ENCODE peak calls at places on chromosomes 1 and 21, in nine cellular contexts. U is A549, H is iPS DF 6.9, S is HCT116, R is aorta, L is IMR-90, K is ascending aorta, M is ovary, J is endodermal cell. W is an unnamed sample. For H3K4me1, the result is how much of the 10 kb centered on the place peaks cover.

GRCh38 chr1:46137901-46138300 is 5.5 kb upstream of the PIK3R3 start:
- DNase-seq in U (no peak), H (no peak), S (no peak), R (no peak), L (peak), K (no peak), M (no peak), J (no peak), W (no peak)

GRCh38 chr1:192724670-192725069 is 84.2 kb upstream of the RGS2 start:
- DNase-seq in U (no peak), H (no peak), S (no peak), R (no peak), L (peak), K (no peak), M (no peak), J (no peak), W (no peak)

GRCh38 chr1:85361106-85361505 is 84.7 kb upstream of the BCL10 start:
- DNase-seq in U (no peak), H (no peak), S (no peak), R (peak), L (peak), K (no peak), M (no peak), J (no peak), W (peak)

GRCh38 chr1:64861611-64862010 is 104.7 kb downstream of the JAK1 start:
- DNase-seq in U (peak), H (peak), S (no peak), R (no peak), L (peak), K (no peak), M (no peak), J (peak), W (no peak)

GRCh38 chr1:41512701-41513387 is 28.4 kb upstream of the EDN2 start:
- DNase-seq in U (no peak), H (no peak), S (no peak), R (no peak), L (no peak), K (no peak), M (no peak), J (no peak), W (no peak)

GRCh38 chr1:2466834-2467554 is 9.1 kb upstream of the PLCH2 start:
- DNase-seq in U (no peak), H (no peak), S (no peak), R (no peak), L (no peak), K (no peak), M (no peak), J (peak), W (no peak)

GRCh38 chr21:34878501-34878900 is 170.6 kb downstream of the RUNX1 start:
- DNase-seq in U (peak), H (no peak), S (no peak), R (no peak), L (no peak), K (no peak), M (no peak), J (no peak), W (no peak)

GRCh38 chr1:2294033-2294640 is 66.0 kb downstream of the SKI start:
- DNase-seq in U (no peak), H (no peak), S (no peak), R (no peak), L (peak), K (no peak), M (no peak), J (no peak), W (no peak)

GRCh38 chr1:244224487-244225430 is 173.7 kb downstream of the ZBTB18 start:
- DNase-seq in U (no peak), H (no peak), S (no peak), R (peak), L (no peak), K (peak), M (no peak), J (no peak), W (no peak)

GRCh38 chr1:42013881-42014470 is 95.3 kb upstream of the HIVEP3 start:
- DNase-seq in U (no peak), H (no peak), S (no peak), R (no peak), L (no peak), K (no peak), M (no peak), J (no peak), W (no peak)

GRCh38 chr21:23131177-23131576 is 2133.0 kb downstream of the NCAM2 start:
- DNase-seq in U (no peak), H (no peak), S (no peak), R (no peak), L (no peak), K (no peak), M (no peak), J (no peak), W (no peak)

GRCh38 chr1:218436997-218437396 is 91.9 kb downstream of the TGFB2 start:
- DNase-seq in U (no peak), H (no peak), S (no peak), R (no peak), L (no peak), K (no peak), M (no peak), J (no peak), W (no peak)

GRCh38 chr1:172727956-172728603 is 69.2 kb downstream of the FASLG start:
- DNase-seq in U (peak), H (peak), S (peak), R (no peak), L (peak), K (no peak), M (no peak), J (peak), W (no peak)

GRCh38 chr1:155858805-155859233 is 548 bp upstream of the SYT11 start:
- DNase-seq in U (no peak), H (no peak), S (no peak), R (no peak), L (no peak), K (no peak), M (peak), J (no peak), W (peak)

GRCh38 chr1:12615916-12616708 is 1.9 kb downstream of the DHRS3 start:
- DNase-seq in U (peak), H (no peak), S (no peak), R (peak), L (peak), K (peak), M (no peak), J (peak), W (peak)

GRCh38 chr1:27873671-27874384 is 1.5 kb downstream of the THEMIS2 start:
- DNase-seq in U (no peak), H (no peak), S (no peak), R (no peak), L (no peak), K (no peak), M (no peak), J (no peak), W (no peak)

GRCh38 chr1:41268154-41268770 is 26.2 kb upstream of the SCMH1 start:
- DNase-seq in U (peak), H (peak), S (peak), R (peak), L (peak), K (no peak), M (peak), J (peak), W (peak)

GRCh38 chr1:6459850-6460265 is 6.1 kb downstream of the TNFRSF25 start:
- DNase-seq in U (no peak), H (no peak), S (no peak), R (no peak), L (no peak), K (no peak), M (no peak), J (no peak), W (no peak)

GRCh38 chr1:115630342-115630741 is 11.4 kb upstream of the VANGL1 start:
- DNase-seq in U (no peak), H (no peak), S (no peak), R (no peak), L (no peak), K (no peak), M (no peak), J (peak), W (no peak)

GRCh38 chr1:70353641-70354331 is 736 bp downstream of the ANKRD13C start:
- DNase-seq in U (no peak), H (no peak), S (no peak), R (no peak), L (peak), K (no peak), M (no peak), J (no peak), W (peak)

GRCh38 chr1:117795190-117795589 is 134.2 kb downstream of the GDAP2 start:
- DNase-seq in U (no peak), H (no peak), S (no peak), R (no peak), L (peak), K (no peak), M (no peak), J (no peak), W (no peak)

GRCh38 chr1:44842763-44843655 is at the start of gene PTCH2:
- DNase-seq in U (peak), H (no peak), S (no peak), R (peak), L (peak), K (no peak), M (peak), J (peak), W (peak)

GRCh38 chr1:1876335-1876935 is 14.5 kb downstream of the GNB1 start:
- DNase-seq in U (no peak), H (no peak), S (no peak), R (peak), L (peak), K (no peak), M (no peak), J (no peak), W (no peak)

GRCh38 chr1:34746785-34747637 is 7.8 kb upstream of the GJB5 start:
- DNase-seq in U (no peak), H (no peak), S (no peak), R (no peak), L (no peak), K (no peak), M (no peak), J (peak), W (no peak)

GRCh38 chr1:71222668-71223067 is 141.8 kb upstream of the ZRANB2 start:
- DNase-seq in U (no peak), H (no peak), S (no peak), R (no peak), L (no peak), K (no peak), M (no peak), J (no peak), W (no peak)

GRCh38 chr1:228471762-228472398 is 15.3 kb upstream of the RNF187 start:
- DNase-seq in U (peak), H (no peak), S (peak), R (no peak), L (peak), K (no peak), M (no peak), J (no peak), W (no peak)

GRCh38 chr1:196115641-196116040 is 492.6 kb downstream of the KCNT2 start:
- DNase-seq in U (no peak), H (no peak), S (no peak), R (peak), L (peak), K (peak), M (no peak), J (peak), W (no peak)

GRCh38 chr1:19307804-19308508 is 4.0 kb downstream of the AKR7A2 start:
- DNase-seq in U (no peak), H (no peak), S (no peak), R (no peak), L (no peak), K (no peak), M (no peak), J (no peak), W (no peak)

GRCh38 chr1:209260146-209260545 is 323.4 kb upstream of the CAMK1G start:
- DNase-seq in U (no peak), H (no peak), S (no peak), R (no peak), L (no peak), K (no peak), M (no peak), J (no peak), W (no peak)

GRCh38 chr1:233113009-233113712 is 162.8 kb downstream of the NTPCR start:
- DNase-seq in U (peak), H (peak), S (peak), R (peak), L (peak), K (peak), M (peak), J (peak), W (peak)

GRCh38 chr1:91944087-91944486 is 5.1 kb upstream of the BRDT start:
- DNase-seq in U (no peak), H (no peak), S (no peak), R (no peak), L (no peak), K (no peak), M (no peak), J (peak), W (no peak)

GRCh38 chr21:38340131-38340530 is 83.3 kb downstream of the KCNJ15 start:
- DNase-seq in U (no peak), H (no peak), S (no peak), R (no peak), L (no peak), K (no peak), M (no peak), J (no peak), W (no peak)

GRCh38 chr21:38733973-38734546 is 71.7 kb upstream of the ETS2 start:
- DNase-seq in U (peak), H (no peak), S (peak), R (peak), L (peak), K (peak), M (peak), J (peak), W (peak)

GRCh38 chr1:32549601-32550000 is 10.4 kb downstream of the ZBTB8A start:
- DNase-seq in U (no peak), H (no peak), S (no peak), R (no peak), L (no peak), K (no peak), M (no peak), J (no peak), W (no peak)

GRCh38 chr1:19091539-19091938 is 118.5 kb downstream of the UBR4 start:
- DNase-seq in U (no peak), H (no peak), S (no peak), R (no peak), L (peak), K (no peak), M (no peak), J (no peak), W (no peak)

GRCh38 chr1:214859647-214860046 is 222.9 kb upstream of the KCNK2 start:
- DNase-seq in U (no peak), H (no peak), S (no peak), R (no peak), L (no peak), K (no peak), M (no peak), J (no peak), W (no peak)

GRCh38 chr1:10781137-10781536 is 15.3 kb downstream of the CASZ1 start:
- DNase-seq in U (no peak), H (no peak), S (no peak), R (no peak), L (no peak), K (no peak), M (no peak), J (no peak), W (no peak)

DNA sequence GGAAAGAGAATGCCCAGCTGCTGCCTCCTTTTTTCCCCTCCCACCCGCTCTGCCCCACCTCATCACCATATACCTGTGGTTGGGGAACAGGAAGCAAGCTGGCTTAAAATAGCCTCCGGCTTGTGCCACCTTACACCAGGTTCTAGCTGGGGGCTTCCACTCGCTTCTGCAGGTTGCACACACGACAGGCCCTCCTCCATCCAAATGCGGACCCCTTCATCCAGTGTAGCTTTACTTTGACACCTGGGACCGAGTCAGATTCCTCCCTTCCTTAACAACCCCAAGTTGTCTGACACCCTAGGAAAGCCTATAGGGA is 14.6 kb downstream of the BLACAT1 start:
- DNase-seq in U (no peak), H (no peak), S (no peak), R (no peak), L (no peak), K (no peak), M (no peak), J (no peak), W (no peak)
- H3K4me1 ChIP-seq in U (under half), H (under half), S (half or more), R (under half), L (under half), K (under half), M (under half), J (under half), W (under half)

GRCh38 chr1:230148768-230149469 is 81.9 kb downstream of the GALNT2 start:
- DNase-seq in U (no peak), H (no peak), S (no peak), R (no peak), L (no peak), K (no peak), M (no peak), J (no peak), W (no peak)
- H3K4me1 ChIP-seq in U (under half), H (under half), S (under half), R (under half), L (under half), K (under half), M (under half), J (under half), W (under half)

GRCh38 chr1:77542784-77543183 is 139.7 kb downstream of the ZZZ3 start:
- DNase-seq in U (no peak), H (no peak), S (no peak), R (no peak), L (peak), K (no peak), M (no peak), J (no peak), W (no peak)
- H3K4me1 ChIP-seq in U (half or more), H (under half), S (under half), R (under half), L (under half), K (under half), M (under half), J (under half), W (under half)

GRCh38 chr1:54136269-54136896 is 16.4 kb downstream of the CDCP2 start:
- DNase-seq in U (no peak), H (no peak), S (no peak), R (no peak), L (no peak), K (no peak), M (no peak), J (peak), W (no peak)
- H3K4me1 ChIP-seq in U (under half), H (under half), S (under half), R (under half), L (under half), K (under half), M (under half), J (under half), W (under half)

DNA sequence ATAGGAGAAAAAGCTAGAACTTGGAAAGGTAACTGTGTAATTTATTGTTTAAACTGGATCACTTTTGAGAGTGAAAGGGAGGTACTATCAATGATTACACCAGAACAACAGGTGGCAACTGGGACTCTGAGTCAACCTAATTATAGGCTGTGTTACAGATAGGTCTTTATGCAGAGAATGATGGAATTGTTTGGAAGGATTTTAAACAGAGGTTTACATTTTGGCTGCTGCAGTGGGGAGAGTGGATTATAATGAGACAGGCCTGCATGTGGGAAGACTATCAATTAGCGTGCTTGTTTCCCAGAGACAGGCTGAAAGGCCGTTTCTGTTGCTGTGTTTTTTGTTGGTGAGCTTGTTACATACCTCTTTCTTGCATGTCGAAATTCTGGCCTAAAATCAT is 432.9 kb downstream of the PLA2G4A start:
- DNase-seq in U (no peak), H (no peak), S (no peak), R (no peak), L (peak), K (no peak), M (no peak), J (no peak), W (no peak)
- H3K4me1 ChIP-seq in U (under half), H (under half), S (under half), R (under half), L (under half), K (under half), M (under half), J (under half), W (under half)

DNA sequence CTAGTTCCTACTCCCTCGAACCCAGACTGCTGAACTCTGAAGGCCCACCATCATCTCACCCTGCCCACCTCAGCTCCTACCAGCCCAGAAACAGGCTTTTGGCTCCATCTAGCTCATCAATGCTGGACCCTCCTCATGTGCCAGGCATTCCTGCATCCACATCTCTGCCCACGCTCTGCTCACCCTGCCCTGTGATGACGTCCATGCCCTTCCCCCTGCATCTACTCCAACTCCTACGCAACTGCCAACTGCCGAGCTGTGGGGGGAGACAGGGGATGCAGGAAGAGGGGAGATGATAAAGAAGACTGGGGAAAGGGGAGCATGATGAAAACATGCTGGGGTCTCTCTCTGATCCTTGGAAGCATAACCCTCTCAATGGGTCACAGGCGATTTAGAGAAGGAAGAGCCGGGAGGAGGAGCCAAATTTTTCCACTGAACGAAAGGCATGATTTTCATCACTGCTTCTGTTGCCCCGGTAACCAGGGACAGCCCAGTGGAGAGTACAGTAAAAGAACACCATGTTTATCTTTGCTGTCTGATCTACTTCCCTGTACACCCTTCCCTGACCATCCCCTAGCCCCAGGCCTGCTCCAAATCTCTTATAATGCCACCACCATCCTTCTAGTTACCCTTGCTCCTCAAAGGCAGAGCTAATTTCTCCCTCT is 44.3 kb downstream of the CD34 start:
- DNase-seq in U (peak), H (no peak), S (no peak), R (peak), L (peak), K (peak), M (peak), J (peak), W (peak)
- H3K4me1 ChIP-seq in U (under half), H (under half), S (under half), R (under half), L (under half), K (under half), M (under half), J (under half), W (under half)

GRCh38 chr1:56547977-56548376 is 31.4 kb downstream of the PLPP3 start:
- DNase-seq in U (no peak), H (no peak), S (no peak), R (no peak), L (no peak), K (no peak), M (no peak), J (no peak), W (no peak)

GRCh38 chr1:56550132-56550531 is 29.2 kb downstream of the PLPP3 start:
- DNase-seq in U (no peak), H (no peak), S (no peak), R (no peak), L (no peak), K (no peak), M (no peak), J (peak), W (no peak)

GRCh38 chr1:56545711-56546110 is 33.7 kb downstream of the PLPP3 start:
- DNase-seq in U (no peak), H (no peak), S (no peak), R (no peak), L (no peak), K (no peak), M (no peak), J (no peak), W (no peak)

GRCh38 chr1:56548566-56548965 is 30.8 kb downstream of the PLPP3 start:
- DNase-seq in U (no peak), H (no peak), S (no peak), R (no peak), L (no peak), K (no peak), M (no peak), J (no peak), W (no peak)

DNA sequence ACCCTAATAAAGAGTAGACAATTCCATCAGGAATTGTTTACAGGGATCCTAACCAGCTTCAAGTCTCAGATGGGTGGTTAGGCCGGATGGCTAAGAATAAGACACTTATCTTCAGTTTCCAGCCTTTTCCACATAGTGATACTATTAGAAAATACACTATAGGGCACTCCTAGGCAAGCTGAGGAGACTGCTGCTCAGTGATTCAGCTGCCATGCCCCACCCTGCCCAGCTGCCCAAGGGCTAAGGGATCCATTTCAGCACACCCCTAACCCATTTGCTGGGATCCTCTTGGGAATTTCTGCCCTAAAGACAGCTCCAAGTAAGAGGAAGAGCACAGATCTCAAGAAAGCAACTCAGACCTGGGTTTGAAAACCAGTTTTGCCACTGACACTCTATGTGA is 31.9 kb downstream of the PLPP3 start:
- DNase-seq in U (no peak), H (no peak), S (no peak), R (no peak), L (no peak), K (no peak), M (no peak), J (no peak), W (no peak)
- H3K4me1 ChIP-seq in U (under half), H (under half), S (under half), R (under half), L (under half), K (under half), M (under half), J (under half), W (under half)